ENCODE peak calls at places on chromosomes 5 and 9, in ten cellular contexts. E is left ventricle myocardium inferior, R is NCI-H1417, Q is iris pigment epithelial cell, V is midbrain, S is HepG2, X is retina, J is AG04450, M is brain microvascular endothelial cell, N is mucosa of descending colon. L is an unnamed sample.

GRCh38 chr9:132631280-132631679 is 38.5 kb downstream of the DDX31 start:
- DNase-seq in E (no peak), R (no peak), Q (peak; percentile 63), V (no peak), S (no peak), X (no peak), J (peak; percentile 20), M (peak; percentile 80), N (no peak), L (no peak)

GRCh38 chr9:121736964-121737462 is 85.6 kb downstream of the DAB2IP start:
- DNase-seq in E (peak; percentile 44), R (no peak), Q (no peak), V (no peak), S (peak; percentile 78), X (no peak), J (no peak), M (no peak), N (peak; percentile 92), L (peak; percentile 33)

GRCh38 chr5:78232163-78232562 is 62.3 kb downstream of the AP3B1 start:
- DNase-seq in E (no peak), R (no peak), Q (no peak), V (no peak), S (no peak), X (no peak), J (no peak), M (no peak), N (no peak), L (no peak)

GRCh38 chr9:10411272-10411671 is 201.5 kb downstream of the PTPRD start:
- DNase-seq in E (no peak), R (no peak), Q (no peak), V (no peak), S (no peak), X (no peak), J (no peak), M (no peak), N (no peak), L (no peak)

GRCh38 chr5:136023935-136024645 is 4.7 kb upstream of the TGFBI start:
- DNase-seq in E (no peak), R (no peak), Q (peak; percentile 55), V (peak; percentile 48), S (no peak), X (no peak), J (peak; percentile 32), M (no peak), N (no peak), L (no peak)

GRCh38 chr5:116468583-116468982 is 106.0 kb downstream of the SEMA6A start:
- DNase-seq in E (no peak), R (no peak), Q (no peak), V (no peak), S (no peak), X (no peak), J (no peak), M (no peak), N (no peak), L (no peak)

GRCh38 chr9:4829956-4830355 is 37.2 kb downstream of the RCL1 start:
- DNase-seq in E (no peak), R (no peak), Q (peak; percentile 66), V (no peak), S (no peak), X (no peak), J (no peak), M (no peak), N (no peak), L (no peak)

GRCh38 chr5:36744678-36745659 is 131.6 kb upstream of the NIPBL start:
- DNase-seq in E (peak; percentile 58), R (peak; percentile 92), Q (peak; percentile 46), V (peak; percentile 39), S (peak; percentile 54), X (peak; percentile 92), J (peak; percentile 11), M (peak; percentile 28), N (peak; percentile 94), L (peak; percentile 82)

L was measured in nephron progenitor cell.